ENCODE peak calls at places on chromosome 9, in five cellular contexts. P, S, A, D and J are unnamed samples.

GRCh38 chr9:124852829-124853531 is at the start of gene WDR38:
- DNase-seq in P (peak; percentile 66), D (peak; percentile 53), S (peak; percentile 78), A (peak; percentile 85), J (peak; percentile 78)

GRCh38 chr9:133873006-133873780 is 118.9 kb downstream of the VAV2 start:
- DNase-seq in D (no peak), S (no peak), A (no peak), P (no peak), J (peak; percentile 13)

GRCh38 chr9:90044710-90045151 is 439.9 kb downstream of the GADD45G start:
- DNase-seq in D (peak; percentile 3), A (no peak), S (peak; percentile 7), P (no peak), J (peak; percentile 66)

GRCh38 chr9:69822091-69822750 is 1.6 kb downstream of the CFAP95 start:
- DNase-seq in D (no peak), S (no peak), P (no peak), A (no peak), J (peak; percentile 40)

GRCh38 chr9:120692901-120693573 is 21.2 kb downstream of the MEGF9 start:
- DNase-seq in D (no peak), P (no peak), S (no peak), A (no peak), J (no peak)

GRCh38 chr9:136678624-136679023 is 8.6 kb downstream of the AGPAT2 start:
- DNase-seq in D (no peak), A (no peak), S (no peak), P (no peak), J (no peak)

GRCh38 chr9:110283736-110284135 is 27.4 kb upstream of the TXN start:
- DNase-seq in P (no peak), D (no peak), S (no peak), A (no peak), J (no peak)

GRCh38 chr9:33110686-33111085 is 34.2 kb upstream of the SMU1 start:
- DNase-seq in S (no peak), D (no peak), P (no peak), A (no peak), J (no peak)

GRCh38 chr9:22210262-22210661 is 201.2 kb upstream of the CDKN2B start:
- DNase-seq in A (peak; percentile 23), P (no peak), D (no peak), S (no peak), J (no peak)

GRCh38 chr9:96161819-96162218 is 140.2 kb downstream of the HSD17B3 start:
- DNase-seq in S (no peak), A (no peak), P (no peak), D (no peak), J (no peak)

GRCh38 chr9:108877524-108877923 is 15.5 kb downstream of the ACTL7A start:
- DNase-seq in D (no peak), A (no peak), P (no peak), S (no peak), J (no peak)

GRCh38 chr9:100933656-100934055 is 94.9 kb upstream of the PLPPR1 start:
- DNase-seq in A (peak; percentile 22), S (no peak), P (no peak), D (no peak), J (peak; percentile 59)

GRCh38 chr9:88411471-88411870 is 23.2 kb downstream of the SPIN1 start:
- DNase-seq in D (no peak), S (no peak), P (no peak), A (no peak), J (no peak)

GRCh38 chr9:76136986-76137385 is 246.5 kb downstream of the PCSK5 start:
- DNase-seq in A (peak; percentile 75), D (no peak), P (no peak), S (peak; percentile 24), J (peak; percentile 74)

GRCh38 chr9:126733005-126733404 is 71.8 kb upstream of the ZBTB43 start:
- DNase-seq in P (no peak), D (no peak), S (no peak), A (no peak), J (no peak)

GRCh38 chr9:87725900-87726709 is at the start of gene CTSL:
- DNase-seq in D (peak; percentile 20), S (peak; percentile 59), A (peak; percentile 77), P (peak; percentile 54), J (peak; percentile 78)

GRCh38 chr9:98057095-98057799 is 715 bp downstream of the NANS start:
- DNase-seq in A (peak; percentile 20), S (no peak), P (no peak), D (no peak), J (no peak)

GRCh38 chr9:21070887-21071286 is 6.9 kb downstream of the IFNB1 start:
- DNase-seq in S (no peak), D (no peak), A (no peak), P (no peak), J (no peak)

GRCh38 chr9:78158286-78158685 is 77.6 kb upstream of the CEP78 start:
- DNase-seq in A (no peak), S (no peak), P (no peak), D (no peak), J (no peak)

GRCh38 chr9:70517926-70518325 is 103.5 kb upstream of the KLF9 start:
- DNase-seq in A (no peak), P (no peak), D (no peak), S (no peak), J (no peak)

GRCh38 chr9:116355153-116355827 is 201.7 kb downstream of the PAPPA start:
- DNase-seq in P (no peak), S (no peak), A (no peak), D (no peak), J (no peak)